ENCODE peak calls at places on chromosomes 13 and 19, in eight cellular contexts. S, J, L, H, O, R, N and Z are unnamed samples.

GRCh38 chr13:43374621-43375020 is 351.2 kb downstream of the DNAJC15 start:
- DNase-seq in S (no peak), J (no peak), L (no peak), H (no peak), O (peak; percentile 74), R (peak; percentile 52), N (no peak), Z (no peak)

GRCh38 chr13:98222081-98222554 is 45.0 kb upstream of the RNF113B start:
- DNase-seq in S (no peak), J (no peak), L (no peak), H (no peak), O (peak; percentile 51), R (peak; percentile 63), N (no peak), Z (peak; percentile 29)

GRCh38 chr19:12825259-12826131 is 8.9 kb downstream of the RTBDN start:
- DNase-seq in S (no peak), J (peak; percentile 40), L (no peak), H (peak; percentile 68), O (peak; percentile 48), R (peak; percentile 29), N (no peak), Z (no peak)

GRCh38 chr19:17557461-17557860 is 2.0 kb downstream of the COLGALT1 start:
- DNase-seq in S (no peak), J (no peak), L (peak; percentile 44), H (no peak), O (peak; percentile 48), R (no peak), N (no peak), Z (no peak)

GRCh38 chr19:12792048-12792852 is 964 bp downstream of the JUNB start:
- DNase-seq in S (peak; percentile 63), J (peak; percentile 84), L (no peak), H (peak; percentile 58), O (peak; percentile 73), R (peak; percentile 68), N (peak; percentile 52), Z (peak; percentile 78)

GRCh38 chr19:42254083-42254849 is 662 bp downstream of the ERF start:
- DNase-seq in S (peak; percentile 81), J (peak; percentile 88), L (no peak), H (peak; percentile 67), O (peak; percentile 76), R (peak; percentile 65), N (peak; percentile 57), Z (peak; percentile 86)

GRCh38 chr19:43610493-43610892 is 1.4 kb upstream of the SRRM5 start:
- DNase-seq in S (no peak), J (no peak), L (no peak), H (no peak), O (no peak), R (no peak), N (no peak), Z (no peak)

GRCh38 chr13:113489549-113490495 is 689 bp downstream of the DCUN1D2 start:
- DNase-seq in S (peak; percentile 35), J (no peak), L (no peak), H (peak; percentile 28), O (peak; percentile 73), R (peak; percentile 66), N (no peak), Z (peak; percentile 37)

GRCh38 chr19:18496167-18496979 is 25.5 kb downstream of the ELL start:
- DNase-seq in S (no peak), J (peak; percentile 75), L (no peak), H (no peak), O (peak; percentile 80), R (peak; percentile 87), N (peak; percentile 23), Z (peak; percentile 60)

GRCh38 chr19:33472696-33473624 is 48.6 kb downstream of the PEPD start:
- DNase-seq in S (no peak), J (no peak), L (no peak), H (no peak), O (peak; percentile 89), R (peak; percentile 96), N (no peak), Z (no peak)

GRCh38 chr19:3459322-3459881 is 20.9 kb downstream of the SMIM24 start:
- DNase-seq in S (peak; percentile 92), J (peak; percentile 63), L (no peak), H (no peak), O (peak; percentile 90), R (peak; percentile 66), N (no peak), Z (peak; percentile 65)

GRCh38 chr19:45824041-45824471 is 8.9 kb upstream of the RSPH6A start:
- DNase-seq in S (no peak), J (peak; percentile 43), L (no peak), H (no peak), O (no peak), R (no peak), N (no peak), Z (peak; percentile 53)